ENCODE peak calls at places on chromosomes 4 and X, in five cellular contexts. Y is K562, Z is A549, G is HepG2, X is H1. R is an unnamed sample. For H3K4me1, the result is how much of the 10 kb centered on the place peaks cover.

GRCh38 chr4:158280856-158281255 is 70.6 kb downstream of the TMEM144 start:
- DNase-seq in Y (no peak), Z (no peak), G (no peak), X (no peak), R (no peak)

GRCh38 chr4:125389713-125390112 is 75.0 kb downstream of the FAT4 start:
- DNase-seq in Y (no peak), Z (no peak), G (no peak), X (no peak), R (peak)

GRCh38 chr4:20520901-20521300 is 179.4 kb upstream of the PACRGL start:
- DNase-seq in Y (no peak), Z (no peak), G (no peak), X (no peak), R (peak)

GRCh38 chr4:39134674-39135073 is 47.7 kb upstream of the WDR19 start:
- DNase-seq in Y (no peak), Z (no peak), G (no peak), X (no peak), R (peak)

GRCh38 chrX:130393451-130394074 is 8.1 kb upstream of the GPR119 start:
- DNase-seq in Y (peak), Z (peak), G (peak), X (peak), R (peak)

GRCh38 chr4:683982-684571 is 4.9 kb downstream of the SLC49A3 start:
- DNase-seq in Y (peak), Z (no peak), G (peak), X (no peak), R (peak)

GRCh38 chrX:34559325-34559724 is 97.8 kb downstream of the TMEM47 start:
- DNase-seq in Y (no peak), Z (no peak), G (no peak), X (no peak), R (peak)

GRCh38 chrX:79630033-79631009 is 263.2 kb upstream of the ITM2A start:
- DNase-seq in Y (no peak), Z (no peak), G (no peak), X (no peak), R (no peak)

GRCh38 chr4:76453232-76453631 is 18.2 kb downstream of the SHROOM3 start:
- DNase-seq in Y (no peak), Z (no peak), G (no peak), X (no peak), R (no peak)

GRCh38 chr4:39936565-39937418 is 40.9 kb downstream of the PDS5A start:
- DNase-seq in Y (no peak), Z (no peak), G (no peak), X (no peak), R (no peak)

GRCh38 chrX:95056901-95057300 is 1382.9 kb downstream of the FAM133A start:
- DNase-seq in Y (no peak), Z (no peak), G (no peak), X (no peak), R (peak)

GRCh38 chrX:51798701-51799100 is 55.5 kb downstream of the GSPT2 start:
- DNase-seq in Y (no peak), Z (no peak), G (no peak), X (no peak), R (no peak)

GRCh38 chr4:165191814-165192499 is 15.4 kb upstream of the KLHL2 start:
- DNase-seq in Y (no peak), Z (no peak), G (no peak), X (no peak), R (no peak)

GRCh38 chr4:141473952-141474351 is 162.4 kb upstream of the IL15 start:
- DNase-seq in Y (no peak), Z (no peak), G (no peak), X (no peak), R (peak)

GRCh38 chr4:150173854-150174398 is 95.7 kb downstream of the DCLK2 start:
- DNase-seq in Y (no peak), Z (no peak), G (no peak), X (no peak), R (no peak)

GRCh38 chr4:104501290-104501689 is 6.6 kb upstream of the CXXC4 start:
- DNase-seq in Y (no peak), Z (no peak), G (no peak), X (no peak), R (no peak)

GRCh38 chr4:146458594-146458993 is 63.1 kb downstream of the SLC10A7 start:
- DNase-seq in Y (no peak), Z (no peak), G (no peak), X (no peak), R (no peak)

GRCh38 chrX:9942086-9942485 is 25.1 kb upstream of the CLDN34 start:
- DNase-seq in Y (no peak), Z (no peak), G (no peak), X (no peak), R (no peak)

GRCh38 chr4:159229164-159229563 is 126.3 kb downstream of the RAPGEF2 start:
- DNase-seq in Y (no peak), Z (no peak), G (peak), X (no peak), R (peak)

GRCh38 chr4:165877291-165877690 is 4.3 kb downstream of the TLL1 start:
- DNase-seq in Y (no peak), Z (no peak), G (no peak), X (no peak), R (no peak)

GRCh38 chr4:41134581-41134980 is 79.8 kb downstream of the APBB2 start:
- DNase-seq in Y (no peak), Z (no peak), G (no peak), X (no peak), R (no peak)

GRCh38 chr4:165476214-165477098 is 97.6 kb downstream of the CPE start:
- DNase-seq in Y (peak), Z (no peak), G (no peak), X (no peak), R (peak)

GRCh38 chr4:8205241-8205707 is 6.2 kb downstream of the SH3TC1 start:
- DNase-seq in Y (no peak), Z (no peak), G (no peak), X (no peak), R (peak)

GRCh38 chrX:153828308-153828707 is 2.0 kb downstream of the PDZD4 start:
- DNase-seq in Y (no peak), Z (no peak), G (no peak), X (no peak), R (no peak)

GRCh38 chr4:88814043-88814617 is 116.5 kb upstream of the NAP1L5 start:
- DNase-seq in Y (no peak), Z (no peak), G (no peak), X (no peak), R (no peak)

GRCh38 chrX:18174209-18174608 is 46.5 kb downstream of the BEND2 start:
- DNase-seq in Y (peak), Z (no peak), G (no peak), X (no peak), R (no peak)

GRCh38 chr4:56386091-56386490 is 1.2 kb downstream of the AASDH start:
- DNase-seq in Y (no peak), Z (no peak), G (no peak), X (no peak), R (no peak)

GRCh38 chr4:186936496-186937375 is 213.1 kb upstream of the FAT1 start:
- DNase-seq in Y (no peak), Z (peak), G (peak), X (no peak), R (peak)

GRCh38 chrX:155877288-155877687 is 3.9 kb upstream of the VAMP7 start:
- DNase-seq in Y (no peak), Z (no peak), G (no peak), X (no peak), R (no peak)

GRCh38 chr4:18850763-18851331 is 829.3 kb upstream of the LCORL start:
- DNase-seq in Y (no peak), Z (no peak), G (no peak), X (no peak), R (no peak)

GRCh38 chr4:18390655-18391369 is 369.3 kb upstream of the LCORL start:
- DNase-seq in Y (no peak), Z (no peak), G (no peak), X (no peak), R (no peak)

GRCh38 chr4:56460085-56460484 is 7.3 kb upstream of the SRP72 start:
- DNase-seq in Y (no peak), Z (no peak), G (no peak), X (no peak), R (no peak)

GRCh38 chr4:2365054-2365912 is 53.2 kb downstream of the ZFYVE28 start:
- DNase-seq in Y (peak), Z (no peak), G (no peak), X (no peak), R (no peak)

GRCh38 chrX:150512426-150512825 is 56.0 kb upstream of the MTM1 start:
- DNase-seq in Y (no peak), Z (no peak), G (no peak), X (no peak), R (no peak)

GRCh38 chrX:4243759-4244158 is 530.3 kb upstream of the PRKX start:
- DNase-seq in Y (no peak), Z (no peak), G (no peak), X (no peak), R (no peak)

GRCh38 chr4:29326004-29326403 is 1394.2 kb upstream of the PCDH7 start:
- DNase-seq in Y (no peak), Z (no peak), G (no peak), X (no peak), R (no peak)

GRCh38 chrX:66616944-66617343 is 21.9 kb downstream of the EDA2R start:
- DNase-seq in Y (no peak), Z (no peak), G (no peak), X (no peak), R (no peak)

GRCh38 chrX:66625525-66625924 is 13.4 kb downstream of the EDA2R start:
- DNase-seq in Y (no peak), Z (no peak), G (no peak), X (no peak), R (no peak)

GRCh38 chrX:66622209-66622608 is 16.7 kb downstream of the EDA2R start:
- DNase-seq in Y (no peak), Z (no peak), G (no peak), X (no peak), R (peak)
- TF ChIP-seq MAFK in Y (no peak), Z (no peak), G (no peak), X (no peak), R (no peak)

GRCh38 chr4:3435684-3435956 is 6.1 kb upstream of the HGFAC start:
- DNase-seq in Y (no peak), Z (no peak), G (no peak), X (no peak), R (no peak)

GRCh38 chr4:3432381-3432790 is 9.4 kb upstream of the HGFAC start:
- DNase-seq in Y (no peak), Z (no peak), G (no peak), X (no peak), R (no peak)

GRCh38 chr4:3431446-3431993 is 10.2 kb upstream of the HGFAC start:
- DNase-seq in Y (no peak), Z (no peak), G (no peak), X (no peak), R (no peak)

GRCh38 chr4:3434891-3435683 is 6.7 kb upstream of the HGFAC start:
- DNase-seq in Y (peak), Z (no peak), G (no peak), X (no peak), R (no peak)

DNA sequence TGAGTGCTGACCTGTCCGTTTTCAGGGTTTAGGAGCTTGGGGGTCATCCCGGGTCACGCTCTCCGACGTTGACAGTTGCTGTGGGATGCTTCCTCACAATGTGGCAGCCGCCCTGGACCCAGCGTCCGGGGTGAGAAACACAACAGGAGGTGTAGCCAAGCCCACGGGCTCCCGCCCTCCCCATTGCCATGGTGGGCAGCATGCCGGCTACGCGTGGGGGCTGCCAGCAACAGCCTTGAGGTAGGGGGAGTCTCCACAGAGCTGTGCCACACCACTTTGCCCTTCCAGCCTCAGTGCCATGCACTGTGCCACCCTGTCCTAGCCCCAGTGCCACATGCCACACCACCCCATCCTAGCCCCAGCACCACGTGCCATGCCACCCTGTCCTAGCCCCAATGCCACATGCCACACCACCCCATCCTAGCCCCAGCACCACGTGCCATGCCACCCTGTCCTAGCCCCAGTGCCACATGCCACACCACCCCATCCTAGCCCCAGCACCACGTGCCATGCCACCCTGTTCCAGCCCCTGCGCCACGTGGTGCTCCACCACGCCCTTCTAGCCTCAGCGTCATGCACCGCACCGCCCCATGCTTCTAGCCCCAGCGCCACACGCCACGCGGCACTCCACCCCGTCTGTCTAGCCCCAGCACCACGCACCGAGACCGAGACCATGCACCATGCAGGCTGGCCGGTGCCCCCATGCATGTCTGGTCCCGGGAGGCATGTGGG is 8.5 kb upstream of the HGFAC start:
- DNase-seq in Y (no peak), Z (no peak), G (no peak), X (no peak), R (no peak)
- H3K4me1 ChIP-seq in Y (under half), Z (under half), G (under half), X (under half), R (under half)

GRCh38 chrX:72258174-72258573 is 18.9 kb downstream of the RPS4X start:
- DNase-seq in Y (peak), Z (peak), G (peak), X (no peak), R (peak)
- TF ChIP-seq MAFK in Y (no peak), Z (no peak), G (no peak), X (no peak), R (no peak)

GRCh38 chr4:156113138-156113537 is 159.5 kb upstream of the CTSO start:
- DNase-seq in Y (no peak), Z (no peak), G (no peak), X (no peak), R (no peak)
- H3K4me1 ChIP-seq in Y (under half), Z (under half), G (under half), X (under half), R (under half)

GRCh38 chrX:20300822-20301221 is 34.1 kb upstream of the RPS6KA3 start:
- DNase-seq in Y (peak), Z (no peak), G (no peak), X (no peak), R (no peak)
- TF ChIP-seq MAFK in Y (no peak), Z (no peak), G (no peak), X (no peak), R (no peak)

DNA sequence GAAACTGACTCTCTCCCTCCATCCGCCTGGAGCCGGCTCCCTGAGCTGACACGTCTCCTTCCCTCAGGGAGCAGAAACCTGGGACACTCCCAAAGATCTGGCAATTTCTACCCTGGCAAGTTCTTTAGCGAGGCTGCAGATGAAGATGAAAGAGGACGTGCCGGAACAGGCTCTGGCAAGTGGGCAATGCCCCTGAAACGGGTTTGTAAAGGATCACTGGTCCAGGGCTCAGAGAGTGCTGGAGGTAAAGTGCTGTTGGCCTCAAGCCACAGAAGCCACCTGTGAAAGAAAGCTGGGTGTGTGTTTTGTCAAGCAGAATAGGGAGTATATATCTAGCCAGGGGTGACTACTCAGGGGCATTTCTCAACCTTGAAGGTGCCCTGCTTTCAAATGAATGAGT is 131.4 kb upstream of the ATP6AP2 start:
- DNase-seq in Y (no peak), Z (no peak), G (no peak), X (no peak), R (no peak)
- H3K4me1 ChIP-seq in Y (under half), Z (under half), G (under half), X (under half), R (under half)

GRCh38 chrX:1807301-1807731 is 192.5 kb downstream of the ASMT start:
- DNase-seq in Y (no peak), Z (no peak), G (no peak), X (peak), R (peak)
- TF ChIP-seq MAFK in Y (no peak), Z (no peak), G (no peak), X (no peak), R (no peak)

DNA sequence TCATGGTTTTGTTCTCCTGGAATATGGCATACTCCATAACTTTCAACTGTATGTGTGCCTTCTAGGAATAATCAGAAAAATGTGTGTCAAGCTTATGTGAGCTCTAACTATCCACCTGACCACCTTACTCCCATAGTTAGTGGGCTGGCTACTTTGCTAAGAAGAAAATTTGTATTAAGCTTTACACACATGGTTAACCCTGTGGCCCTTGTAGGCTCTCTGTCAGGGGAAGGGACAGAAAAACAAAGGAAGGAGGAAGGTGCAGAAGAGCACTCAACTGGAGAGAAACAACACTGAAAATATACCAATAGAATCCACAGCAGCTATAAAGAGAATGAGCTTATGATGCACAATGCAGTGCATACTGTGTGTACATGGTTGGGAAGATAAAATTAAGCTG is 84.6 kb downstream of the PPP3CA start:
- DNase-seq in Y (no peak), Z (no peak), G (no peak), X (no peak), R (no peak)
- H3K4me1 ChIP-seq in Y (under half), Z (under half), G (under half), X (under half), R (under half)

GRCh38 chrX:7111518-7111917 is 36.0 kb upstream of the STS start:
- DNase-seq in Y (no peak), Z (no peak), G (no peak), X (no peak), R (no peak)

GRCh38 chrX:7109838-7110793 is 37.4 kb upstream of the STS start:
- DNase-seq in Y (no peak), Z (no peak), G (no peak), X (no peak), R (no peak)

GRCh38 chrX:7108995-7109634 is 38.4 kb upstream of the STS start:
- DNase-seq in Y (no peak), Z (no peak), G (no peak), X (no peak), R (no peak)

GRCh38 chrX:7112071-7112470 is 35.4 kb upstream of the STS start:
- DNase-seq in Y (no peak), Z (no peak), G (no peak), X (no peak), R (no peak)

GRCh38 chrX:7110821-7111276 is 36.7 kb upstream of the STS start:
- DNase-seq in Y (no peak), Z (no peak), G (no peak), X (no peak), R (no peak)
- TF ChIP-seq MAFK in Y (no peak), Z (no peak), G (no peak), X (no peak), R (no peak)

DNA sequence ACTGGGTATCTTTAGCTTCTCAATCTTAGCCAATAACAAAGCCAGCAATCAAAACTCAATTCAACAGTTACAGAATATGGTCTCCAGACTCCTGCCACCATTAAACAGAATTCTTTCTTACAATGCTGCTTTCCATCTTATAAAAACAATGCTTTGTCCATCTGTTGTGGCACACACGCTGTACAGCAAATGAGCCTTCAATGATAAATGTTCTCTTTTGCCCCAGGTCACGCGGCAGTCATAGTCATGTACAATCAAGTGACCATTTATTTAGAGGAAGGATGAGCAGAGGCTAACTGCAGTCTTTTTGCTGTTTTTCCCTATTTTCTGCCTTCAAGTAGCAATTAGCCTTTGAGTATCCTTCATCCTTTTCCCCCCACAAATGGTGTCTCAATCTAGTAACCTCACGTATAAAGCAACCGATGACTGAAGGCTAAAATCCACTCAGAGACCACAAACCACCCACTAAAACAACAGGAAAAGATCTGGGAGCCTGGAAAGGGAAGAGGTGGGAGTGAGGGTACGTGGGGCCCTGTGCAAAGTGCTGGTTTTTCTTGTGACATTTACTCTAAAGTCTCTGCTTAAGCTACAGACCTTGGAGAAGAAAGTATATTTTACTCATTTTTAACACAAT is 24.4 kb downstream of the TRIM2 start:
- DNase-seq in Y (no peak), Z (no peak), G (no peak), X (no peak), R (no peak)
- H3K4me1 ChIP-seq in Y (under half), Z (under half), G (under half), X (under half), R (under half)

R was measured in IMR-90.